ENCODE peak calls at places on chromosome 17, in seven cellular contexts. One of them, this sample, is unnamed.

GRCh38 chr17:31561469-31562412 is 170.3 kb downstream of the RAB11FIP4 start:
- DNase-seq in ovary: no peak
- DNase-seq in neural progenitor cell: no peak
- DNase-seq in body of pancreas: no peak
- DNase-seq in fibroblast of mammary gland: peak
- DNase-seq in IMR-90: peak
- DNase-seq in Jurkat, Clone E6-1: no peak
- DNase-seq in this sample: no peak

GRCh38 chr17:28227278-28228108 is 91.5 kb upstream of the TMEM97 start:
- DNase-seq in ovary: peak
- DNase-seq in neural progenitor cell: peak
- DNase-seq in body of pancreas: peak
- DNase-seq in fibroblast of mammary gland: peak
- DNase-seq in IMR-90: no peak
- DNase-seq in Jurkat, Clone E6-1: no peak
- DNase-seq in this sample: peak

GRCh38 chr17:47949197-47949759 is 7.9 kb downstream of the PNPO start:
- DNase-seq in ovary: peak
- DNase-seq in neural progenitor cell: peak
- DNase-seq in body of pancreas: peak
- DNase-seq in fibroblast of mammary gland: peak
- DNase-seq in IMR-90: peak
- DNase-seq in Jurkat, Clone E6-1: no peak
- DNase-seq in this sample: peak

GRCh38 chr17:66306413-66306812 is 4.0 kb downstream of the PRKCA start:
- DNase-seq in ovary: no peak
- DNase-seq in neural progenitor cell: no peak
- DNase-seq in body of pancreas: no peak
- DNase-seq in fibroblast of mammary gland: peak
- DNase-seq in IMR-90: peak
- DNase-seq in Jurkat, Clone E6-1: no peak
- DNase-seq in this sample: no peak

GRCh38 chr17:43582426-43582825 is 36.3 kb upstream of the ETV4 start:
- DNase-seq in ovary: no peak
- DNase-seq in neural progenitor cell: no peak
- DNase-seq in body of pancreas: no peak
- DNase-seq in fibroblast of mammary gland: no peak
- DNase-seq in IMR-90: no peak
- DNase-seq in Jurkat, Clone E6-1: no peak
- DNase-seq in this sample: no peak

GRCh38 chr17:57988301-57989010 is 402 bp upstream of the VEZF1 start:
- DNase-seq in ovary: peak
- DNase-seq in neural progenitor cell: no peak
- DNase-seq in body of pancreas: peak
- DNase-seq in fibroblast of mammary gland: peak
- DNase-seq in IMR-90: peak
- DNase-seq in Jurkat, Clone E6-1: peak
- DNase-seq in this sample: peak

GRCh38 chr17:5526821-5527598 is 40.6 kb downstream of the MIS12 start:
- DNase-seq in ovary: no peak
- DNase-seq in neural progenitor cell: peak
- DNase-seq in body of pancreas: no peak
- DNase-seq in fibroblast of mammary gland: peak
- DNase-seq in IMR-90: peak
- DNase-seq in Jurkat, Clone E6-1: no peak
- DNase-seq in this sample: peak

GRCh38 chr17:27390540-27390939 is 65.7 kb upstream of the KSR1 start:
- DNase-seq in ovary: no peak
- DNase-seq in neural progenitor cell: no peak
- DNase-seq in body of pancreas: no peak
- DNase-seq in fibroblast of mammary gland: no peak
- DNase-seq in IMR-90: no peak
- DNase-seq in Jurkat, Clone E6-1: no peak
- DNase-seq in this sample: no peak

GRCh38 chr17:29005562-29005887 is 308 bp downstream of the SEZ6 start:
- DNase-seq in ovary: no peak
- DNase-seq in neural progenitor cell: no peak
- DNase-seq in body of pancreas: no peak
- DNase-seq in fibroblast of mammary gland: no peak
- DNase-seq in IMR-90: no peak
- DNase-seq in Jurkat, Clone E6-1: no peak
- DNase-seq in this sample: no peak

GRCh38 chr17:64448665-64449512 is at the start of gene MILR1:
- DNase-seq in ovary: peak
- DNase-seq in neural progenitor cell: no peak
- DNase-seq in body of pancreas: no peak
- DNase-seq in fibroblast of mammary gland: peak
- DNase-seq in IMR-90: peak
- DNase-seq in Jurkat, Clone E6-1: no peak
- DNase-seq in this sample: no peak

GRCh38 chr17:31575043-31575442 is 183.6 kb downstream of the RAB11FIP4 start:
- DNase-seq in ovary: no peak
- DNase-seq in neural progenitor cell: no peak
- DNase-seq in body of pancreas: no peak
- DNase-seq in fibroblast of mammary gland: no peak
- DNase-seq in IMR-90: no peak
- DNase-seq in Jurkat, Clone E6-1: no peak
- DNase-seq in this sample: no peak

GRCh38 chr17:73043686-73044581 is 48.6 kb downstream of the SLC39A11 start:
- DNase-seq in ovary: no peak
- DNase-seq in neural progenitor cell: no peak
- DNase-seq in body of pancreas: no peak
- DNase-seq in fibroblast of mammary gland: peak
- DNase-seq in IMR-90: peak
- DNase-seq in Jurkat, Clone E6-1: no peak
- DNase-seq in this sample: no peak

GRCh38 chr17:65163990-65164495 is 26.9 kb downstream of the RGS9 start:
- DNase-seq in ovary: no peak
- DNase-seq in neural progenitor cell: no peak
- DNase-seq in body of pancreas: no peak
- DNase-seq in fibroblast of mammary gland: peak
- DNase-seq in IMR-90: peak
- DNase-seq in Jurkat, Clone E6-1: peak
- DNase-seq in this sample: no peak

GRCh38 chr17:42748202-42748905 is 3.5 kb upstream of the EZH1 start:
- DNase-seq in ovary: peak
- DNase-seq in neural progenitor cell: no peak
- DNase-seq in body of pancreas: no peak
- DNase-seq in fibroblast of mammary gland: no peak
- DNase-seq in IMR-90: no peak
- DNase-seq in Jurkat, Clone E6-1: no peak
- DNase-seq in this sample: no peak

GRCh38 chr17:68600123-68600880 is 865 bp downstream of the FAM20A start:
- DNase-seq in ovary: peak
- DNase-seq in neural progenitor cell: peak
- DNase-seq in body of pancreas: peak
- DNase-seq in fibroblast of mammary gland: no peak
- DNase-seq in IMR-90: no peak
- DNase-seq in Jurkat, Clone E6-1: no peak
- DNase-seq in this sample: peak

GRCh38 chr17:81254955-81255717 is 16.0 kb downstream of the NDUFAF8 start:
- DNase-seq in ovary: peak
- DNase-seq in neural progenitor cell: peak
- DNase-seq in body of pancreas: peak
- DNase-seq in fibroblast of mammary gland: peak
- DNase-seq in IMR-90: peak
- DNase-seq in Jurkat, Clone E6-1: no peak
- DNase-seq in this sample: peak

GRCh38 chr17:1412185-1413110 is 12.4 kb upstream of the YWHAE start:
- DNase-seq in ovary: no peak
- DNase-seq in neural progenitor cell: no peak
- DNase-seq in body of pancreas: peak
- DNase-seq in fibroblast of mammary gland: peak
- DNase-seq in IMR-90: no peak
- DNase-seq in Jurkat, Clone E6-1: no peak
- DNase-seq in this sample: no peak

GRCh38 chr17:73630531-73630930 is 13.7 kb downstream of the SDK2 start:
- DNase-seq in ovary: no peak
- DNase-seq in neural progenitor cell: peak
- DNase-seq in body of pancreas: no peak
- DNase-seq in fibroblast of mammary gland: no peak
- DNase-seq in IMR-90: no peak
- DNase-seq in Jurkat, Clone E6-1: no peak
- DNase-seq in this sample: no peak

GRCh38 chr17:4988168-4988567 is 693 bp upstream of the CAMTA2 start:
- DNase-seq in ovary: no peak
- DNase-seq in neural progenitor cell: no peak
- DNase-seq in body of pancreas: no peak
- DNase-seq in fibroblast of mammary gland: no peak
- DNase-seq in IMR-90: no peak
- DNase-seq in Jurkat, Clone E6-1: no peak
- DNase-seq in this sample: peak

DNA sequence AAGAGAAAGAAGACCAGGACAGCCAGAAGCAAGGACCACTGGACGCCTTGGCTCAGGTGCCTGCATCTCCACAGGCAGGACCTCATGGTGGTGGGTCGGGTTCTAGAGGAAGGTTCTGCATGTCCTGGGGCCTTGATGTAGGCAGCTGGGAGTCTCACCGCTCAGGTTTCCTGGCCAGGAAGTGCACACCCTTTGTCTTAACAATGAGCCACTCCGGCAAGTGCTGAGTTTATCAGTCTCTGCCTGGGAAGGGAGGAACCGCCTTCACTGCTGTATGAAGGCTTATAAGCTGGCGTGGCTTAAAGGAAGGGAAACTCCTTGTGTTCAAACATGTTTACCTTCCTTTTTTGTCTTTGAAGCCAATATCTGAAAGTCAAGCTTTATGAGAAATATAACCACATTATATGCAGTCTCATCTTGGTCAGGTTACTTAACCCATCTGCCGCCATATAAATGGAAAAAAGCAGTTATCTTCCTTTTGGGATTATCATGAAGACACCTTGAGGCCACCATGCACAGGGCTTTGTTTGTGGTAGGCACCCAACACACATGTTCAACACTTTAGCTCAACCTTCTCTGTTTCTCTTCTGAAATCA is at the start of gene ST6GALNAC1:
- DNase-seq in ovary: no peak
- DNase-seq in neural progenitor cell: no peak
- DNase-seq in body of pancreas: no peak
- DNase-seq in fibroblast of mammary gland: no peak
- DNase-seq in IMR-90: no peak
- DNase-seq in Jurkat, Clone E6-1: peak
- DNase-seq in this sample: peak
- H3K4me3 ChIP-seq in ovary: peak
- H3K4me3 ChIP-seq in neural progenitor cell: no peak
- H3K4me3 ChIP-seq in body of pancreas: no peak
- H3K4me3 ChIP-seq in fibroblast of mammary gland: no peak
- H3K4me3 ChIP-seq in IMR-90: no peak
- H3K4me3 ChIP-seq in Jurkat, Clone E6-1: no peak
- H3K4me3 ChIP-seq in this sample: peak

DNA sequence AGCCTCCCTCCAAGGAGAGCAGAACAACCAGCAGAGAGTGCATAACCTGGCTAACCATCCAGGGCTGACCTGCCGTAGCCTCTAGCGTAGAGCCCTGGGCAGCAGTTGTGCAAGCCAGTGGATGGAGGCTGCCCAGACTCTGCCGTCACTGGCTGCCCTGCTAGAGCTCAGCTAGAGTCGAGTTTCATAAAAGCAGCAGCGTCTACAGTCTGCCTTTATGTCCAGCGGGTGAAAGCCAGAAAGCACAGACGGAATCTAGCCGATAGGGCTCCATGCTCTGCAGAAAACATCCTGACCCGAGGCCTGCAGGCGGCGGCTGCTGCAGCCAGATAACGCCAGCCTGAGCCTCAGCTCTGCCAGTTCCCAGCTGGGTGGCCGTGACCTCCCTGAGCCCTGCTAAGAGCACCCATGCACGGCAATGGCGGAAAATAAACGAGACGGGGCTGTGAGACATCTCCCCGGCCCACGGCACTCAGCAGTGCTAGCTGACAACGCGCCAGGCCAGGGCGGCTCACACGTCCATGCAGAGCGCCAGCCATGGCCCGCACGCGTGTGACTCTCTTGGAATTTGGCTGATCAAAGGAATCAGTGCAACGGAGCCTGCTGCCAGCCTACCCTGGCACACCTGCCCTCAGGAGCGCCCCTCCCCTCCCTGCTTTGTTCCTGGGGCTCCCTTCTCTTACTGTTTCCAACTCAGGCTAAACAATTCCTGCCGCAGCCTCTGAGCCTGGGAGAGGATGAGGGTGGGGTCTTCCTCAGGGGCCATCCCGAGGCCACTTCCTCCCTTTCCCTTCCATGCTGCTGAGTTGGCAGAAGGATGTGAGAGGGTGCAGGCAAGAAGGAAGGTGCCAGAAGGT is 231.4 kb downstream of the ENGASE start:
- DNase-seq in ovary: no peak
- DNase-seq in neural progenitor cell: peak
- DNase-seq in body of pancreas: peak
- DNase-seq in fibroblast of mammary gland: no peak
- DNase-seq in IMR-90: no peak
- DNase-seq in Jurkat, Clone E6-1: no peak
- DNase-seq in this sample: peak
- H3K4me3 ChIP-seq in ovary: no peak
- H3K4me3 ChIP-seq in neural progenitor cell: no peak
- H3K4me3 ChIP-seq in body of pancreas: no peak
- H3K4me3 ChIP-seq in fibroblast of mammary gland: no peak
- H3K4me3 ChIP-seq in IMR-90: no peak
- H3K4me3 ChIP-seq in Jurkat, Clone E6-1: no peak
- H3K4me3 ChIP-seq in this sample: no peak

GRCh38 chr17:44827863-44828262 is 2.2 kb downstream of the GJC1 start:
- DNase-seq in ovary: no peak
- DNase-seq in neural progenitor cell: no peak
- DNase-seq in body of pancreas: no peak
- DNase-seq in fibroblast of mammary gland: no peak
- DNase-seq in IMR-90: no peak
- DNase-seq in Jurkat, Clone E6-1: no peak
- DNase-seq in this sample: no peak

GRCh38 chr17:44829558-44830358 is at the start of gene GJC1:
- DNase-seq in ovary: no peak
- DNase-seq in neural progenitor cell: peak
- DNase-seq in body of pancreas: peak
- DNase-seq in fibroblast of mammary gland: no peak
- DNase-seq in IMR-90: no peak
- DNase-seq in Jurkat, Clone E6-1: no peak
- DNase-seq in this sample: peak

GRCh38 chr17:44828919-44829557 is 1.0 kb downstream of the GJC1 start:
- DNase-seq in ovary: no peak
- DNase-seq in neural progenitor cell: no peak
- DNase-seq in body of pancreas: no peak
- DNase-seq in fibroblast of mammary gland: peak
- DNase-seq in IMR-90: no peak
- DNase-seq in Jurkat, Clone E6-1: peak
- DNase-seq in this sample: no peak

GRCh38 chr17:44830359-44831269 is 527 bp upstream of the GJC1 start:
- DNase-seq in ovary: no peak
- DNase-seq in neural progenitor cell: peak
- DNase-seq in body of pancreas: no peak
- DNase-seq in fibroblast of mammary gland: no peak
- DNase-seq in IMR-90: no peak
- DNase-seq in Jurkat, Clone E6-1: no peak
- DNase-seq in this sample: peak

GRCh38 chr17:44826123-44826790 is 3.8 kb downstream of the GJC1 start:
- DNase-seq in ovary: no peak
- DNase-seq in neural progenitor cell: no peak
- DNase-seq in body of pancreas: no peak
- DNase-seq in fibroblast of mammary gland: no peak
- DNase-seq in IMR-90: no peak
- DNase-seq in Jurkat, Clone E6-1: no peak
- DNase-seq in this sample: no peak
- H3K4me3 ChIP-seq in ovary: no peak
- H3K4me3 ChIP-seq in neural progenitor cell: no peak
- H3K4me3 ChIP-seq in body of pancreas: no peak
- H3K4me3 ChIP-seq in fibroblast of mammary gland: no peak
- H3K4me3 ChIP-seq in IMR-90: no peak
- H3K4me3 ChIP-seq in Jurkat, Clone E6-1: no peak
- H3K4me3 ChIP-seq in this sample: no peak

GRCh38 chr17:7440823-7441174 is 1.5 kb downstream of the FGF11 start:
- DNase-seq in ovary: no peak
- DNase-seq in neural progenitor cell: peak
- DNase-seq in body of pancreas: no peak
- DNase-seq in fibroblast of mammary gland: peak
- DNase-seq in IMR-90: no peak
- DNase-seq in Jurkat, Clone E6-1: no peak
- DNase-seq in this sample: peak
- H3K4me3 ChIP-seq in ovary: no peak
- H3K4me3 ChIP-seq in neural progenitor cell: peak
- H3K4me3 ChIP-seq in body of pancreas: no peak
- H3K4me3 ChIP-seq in fibroblast of mammary gland: no peak
- H3K4me3 ChIP-seq in IMR-90: no peak
- H3K4me3 ChIP-seq in Jurkat, Clone E6-1: no peak
- H3K4me3 ChIP-seq in this sample: no peak

This sample was measured in heart left ventricle.